ENCODE peak calls at places on chromosomes 1 and 21, in eight cellular contexts. I is NB4; N is body of pancreas; B is astrocyte of the cerebellum; O is RWPE2; X is CD8-positive, alpha-beta T cell; J is AG09319; E is GM13977. L is an unnamed sample.

GRCh38 chr21:42592156-42592820 is 61.1 kb upstream of the PDE9A start:
- DNase-seq in I (no peak), O (peak; percentile 23), E (no peak), X (no peak), B (no peak), N (no peak), J (no peak), L (no peak)

GRCh38 chr21:33383056-33383888 is 19.9 kb upstream of the IFNGR2 start:
- DNase-seq in X (peak; percentile 31), J (no peak), I (peak; percentile 95), N (peak; percentile 37), O (peak; percentile 81), B (no peak), E (peak; percentile 64), L (peak; percentile 97)

GRCh38 chr1:33137800-33138199 is 44.0 kb downstream of the TRIM62 start:
- DNase-seq in I (no peak), X (no peak), E (no peak), O (no peak), N (no peak), J (no peak), B (no peak), L (no peak)

GRCh38 chr1:121516279-121516967 is 331.6 kb downstream of the SRGAP2C start:
- DNase-seq in B (no peak), X (no peak), E (no peak), N (no peak), O (no peak), J (no peak), I (peak; percentile 89), L (no peak)

GRCh38 chr1:185565314-185565713 is 168.9 kb upstream of the HMCN1 start:
- DNase-seq in X (no peak), N (no peak), B (peak; percentile 86), O (peak; percentile 89), I (no peak), J (no peak), E (no peak), L (peak; percentile 99)

GRCh38 chr1:42730988-42731387 is 9.0 kb downstream of the CLDN19 start:
- DNase-seq in I (peak; percentile 58), J (no peak), E (no peak), X (no peak), N (no peak), O (no peak), B (no peak), L (peak; percentile 63)

GRCh38 chr1:5758000-5758858 is 234.0 kb downstream of the NPHP4 start:
- DNase-seq in B (no peak), X (no peak), N (no peak), J (no peak), E (no peak), O (peak; percentile 27), I (no peak), L (no peak)

GRCh38 chr1:207753611-207754010 is 1.8 kb downstream of the CD46 start:
- DNase-seq in E (no peak), I (no peak), N (no peak), X (no peak), O (no peak), J (no peak), B (no peak), L (no peak)

GRCh38 chr1:221289103-221289502 is 409.9 kb downstream of the HLX start:
- DNase-seq in J (no peak), O (no peak), B (no peak), N (no peak), I (no peak), X (no peak), E (no peak), L (peak; percentile 26)

GRCh38 chr1:238336531-238336930 is 445.8 kb upstream of the ZP4 start:
- DNase-seq in O (no peak), E (no peak), N (no peak), I (no peak), J (no peak), B (no peak), X (no peak), L (no peak)

GRCh38 chr1:109259674-109260557 is 10.6 kb downstream of the CELSR2 start:
- DNase-seq in I (no peak), B (no peak), X (no peak), E (no peak), J (no peak), O (no peak), N (no peak), L (no peak)

GRCh38 chr1:91591175-91591968 is 90.7 kb downstream of the CDC7 start:
- DNase-seq in E (no peak), O (no peak), J (no peak), N (no peak), I (no peak), X (no peak), B (no peak), L (no peak)

GRCh38 chr1:160640359-160641123 is 6.3 kb downstream of the SLAMF1 start:
- DNase-seq in X (no peak), I (peak; percentile 74), O (no peak), J (no peak), E (no peak), N (no peak), B (no peak), L (no peak)

GRCh38 chr1:208924011-208924410 is 659.5 kb upstream of the CAMK1G start:
- DNase-seq in E (no peak), B (peak; percentile 64), X (no peak), O (no peak), N (no peak), J (no peak), I (no peak), L (no peak)

GRCh38 chr1:31665264-31665878 is 20.7 kb upstream of the PEF1 start:
- DNase-seq in J (no peak), N (no peak), O (peak; percentile 57), B (no peak), E (no peak), X (no peak), I (no peak), L (no peak)

GRCh38 chr1:16013220-16013907 is 4.5 kb downstream of the HSPB7 start:
- DNase-seq in J (no peak), E (peak; percentile 76), X (no peak), I (peak; percentile 84), B (peak; percentile 41), N (peak; percentile 56), O (no peak), L (peak; percentile 44)

GRCh38 chr1:3174487-3175247 is 105.7 kb downstream of the PRDM16 start:
- DNase-seq in O (no peak), B (peak; percentile 16), N (peak; percentile 86), E (no peak), X (no peak), J (peak; percentile 5), I (peak; percentile 16), L (peak; percentile 54)

GRCh38 chr1:8170059-8170835 is 144.1 kb upstream of the ERRFI1 start:
- DNase-seq in E (no peak), J (no peak), B (no peak), I (no peak), X (no peak), N (peak; percentile 35), O (no peak), L (no peak)

GRCh38 chr1:170666661-170667060 is 2.7 kb downstream of the PRRX1 start:
- DNase-seq in B (no peak), E (no peak), X (no peak), I (no peak), J (no peak), N (no peak), O (no peak), L (no peak)

GRCh38 chr1:176174108-176174507 is 33.0 kb downstream of the COP1 start:
- DNase-seq in B (no peak), O (no peak), X (no peak), J (no peak), N (no peak), E (no peak), I (no peak), L (no peak)

GRCh38 chr1:110800079-110800478 is 72.9 kb upstream of the CD53 start:
- DNase-seq in J (no peak), I (no peak), X (no peak), N (no peak), B (no peak), E (no peak), O (no peak), L (no peak)

GRCh38 chr1:18197299-18197698 is 89.7 kb downstream of the IGSF21 start:
- DNase-seq in J (no peak), E (no peak), I (no peak), O (no peak), N (no peak), X (no peak), B (no peak), L (no peak)

DNA sequence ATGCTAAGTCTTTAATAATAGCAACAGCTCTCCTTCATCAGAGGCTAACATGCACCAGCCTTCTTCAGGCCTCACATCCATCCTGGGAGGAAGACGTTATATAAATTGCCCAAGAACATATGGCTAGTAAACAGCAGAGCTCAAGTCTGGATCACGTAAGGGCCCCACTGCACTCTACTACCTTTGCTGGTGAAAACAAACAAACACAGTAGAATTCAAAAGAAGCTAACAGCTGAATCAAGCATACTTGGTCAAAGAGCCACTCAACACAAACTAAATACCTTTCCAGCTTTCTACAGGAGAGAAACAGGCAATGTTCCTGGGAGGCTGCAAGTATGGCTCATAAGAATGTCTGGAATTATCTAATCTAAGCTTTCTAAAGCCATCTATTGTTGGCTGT is 66.0 kb downstream of the WLS start:
- DNase-seq in O (no peak), N (no peak), J (no peak), I (no peak), X (no peak), E (no peak), B (no peak), L (no peak)
- TF ChIP-seq CTCF in O (no peak), N (no peak), J (no peak), I (no peak), X (no peak), E (no peak), B (no peak), L (no peak)

DNA sequence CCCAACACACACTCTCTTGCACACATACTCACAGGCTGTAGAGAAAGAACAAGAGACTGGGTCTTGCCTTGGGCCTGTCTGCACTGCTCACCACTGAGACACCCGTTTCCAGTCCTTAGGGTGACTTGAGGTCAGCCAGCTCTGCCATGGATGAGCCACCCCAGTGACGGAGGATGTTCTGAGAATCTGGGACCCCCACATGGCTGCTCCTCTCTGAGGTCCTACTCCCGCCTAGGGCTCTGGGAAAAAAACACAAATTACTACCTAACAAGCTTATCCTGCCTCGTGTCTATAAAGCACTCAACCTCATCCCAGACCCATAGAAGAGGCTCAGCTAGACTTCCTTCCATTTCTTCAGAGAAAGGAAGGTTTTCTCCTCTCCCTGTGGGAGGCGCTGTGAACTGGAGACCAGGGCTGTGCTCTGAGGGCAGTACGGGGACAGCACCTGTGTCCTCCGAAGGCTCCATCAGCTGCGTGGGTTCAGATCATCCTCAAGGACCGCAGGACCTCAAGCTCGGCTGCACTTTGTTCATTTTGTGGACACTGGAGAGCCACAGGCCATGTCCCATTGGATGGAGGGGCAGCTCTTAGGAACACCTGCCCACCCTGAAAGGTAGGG is 4.3 kb upstream of the CLEC20A start:
- DNase-seq in I (no peak), B (no peak), X (no peak), O (no peak), N (no peak), J (no peak), E (no peak), L (no peak)
- TF ChIP-seq CTCF in I (no peak), B (no peak), X (no peak), O (no peak), N (no peak), J (no peak), E (peak; percentile 7), L (no peak)

GRCh38 chr1:75614455-75615379 is 3.8 kb upstream of the SLC44A5 start:
- DNase-seq in J (no peak), E (peak; percentile 64), X (no peak), B (peak; percentile 9), N (peak; percentile 57), I (no peak), O (no peak), L (no peak)
- TF ChIP-seq CTCF in J (peak; percentile 45), E (peak; percentile 35), X (peak; percentile 27), B (peak; percentile 69), N (peak; percentile 39), I (no peak), O (peak; percentile 6), L (peak; percentile 46)

GRCh38 chr1:248243204-248243603 is 12.0 kb downstream of the OR2M4 start:
- DNase-seq in N (peak; percentile 29), O (no peak), E (peak; percentile 50), J (no peak), B (no peak), I (peak; percentile 63), X (no peak), L (peak; percentile 29)
- TF ChIP-seq CTCF in N (peak; percentile 61), O (peak; percentile 61), E (peak; percentile 73), J (peak; percentile 36), B (peak; percentile 53), I (peak; percentile 77), X (peak; percentile 72), L (peak; percentile 66)

L was measured in bronchial epithelial cell.